ENCODE peak calls at places on chromosomes 3 and 15, in five cellular contexts. One of them, this sample, is unnamed.

GRCh38 chr3:151630938-151631417 is 102.7 kb upstream of the AADACL2 start:
- DNase-seq in GM23338: no peak
- DNase-seq in stimulated activated naive B cell treated with anti-CD40 and anti-IgM and Interleukin-4, amounts not matched to agents 10 μg/mL and 1 μg/mL and 100 μg/mL, for 72 hours: no peak
- DNase-seq in non-pigmented ciliary epithelial cell: peak
- DNase-seq in heart left ventricle: no peak
- DNase-seq in this sample: no peak

GRCh38 chr15:75620776-75621536 is 4.6 kb downstream of the SNUPN start:
- DNase-seq in non-pigmented ciliary epithelial cell: peak
- DNase-seq in GM23338: no peak
- DNase-seq in stimulated activated naive B cell treated with anti-CD40 and anti-IgM and Interleukin-4, amounts not matched to agents 10 μg/mL and 1 μg/mL and 100 μg/mL, for 72 hours: no peak
- DNase-seq in heart left ventricle: peak
- DNase-seq in this sample: no peak

GRCh38 chr15:91967935-91968605 is 114.6 kb downstream of the SLCO3A1 start:
- DNase-seq in stimulated activated naive B cell treated with anti-CD40 and anti-IgM and Interleukin-4, amounts not matched to agents 10 μg/mL and 1 μg/mL and 100 μg/mL, for 72 hours: no peak
- DNase-seq in non-pigmented ciliary epithelial cell: no peak
- DNase-seq in heart left ventricle: no peak
- DNase-seq in GM23338: no peak
- DNase-seq in this sample: no peak

GRCh38 chr3:172625404-172625803 is 85.5 kb downstream of the NCEH1 start:
- DNase-seq in heart left ventricle: no peak
- DNase-seq in stimulated activated naive B cell treated with anti-CD40 and anti-IgM and Interleukin-4, amounts not matched to agents 10 μg/mL and 1 μg/mL and 100 μg/mL, for 72 hours: no peak
- DNase-seq in GM23338: no peak
- DNase-seq in non-pigmented ciliary epithelial cell: no peak
- DNase-seq in this sample: no peak

GRCh38 chr3:11541321-11542303 is 102.1 kb downstream of the VGLL4 start:
- DNase-seq in GM23338: no peak
- DNase-seq in stimulated activated naive B cell treated with anti-CD40 and anti-IgM and Interleukin-4, amounts not matched to agents 10 μg/mL and 1 μg/mL and 100 μg/mL, for 72 hours: no peak
- DNase-seq in heart left ventricle: no peak
- DNase-seq in non-pigmented ciliary epithelial cell: no peak
- DNase-seq in this sample: no peak

GRCh38 chr3:170623524-170623923 is 37.6 kb upstream of the SLC7A14 start:
- DNase-seq in GM23338: no peak
- DNase-seq in stimulated activated naive B cell treated with anti-CD40 and anti-IgM and Interleukin-4, amounts not matched to agents 10 μg/mL and 1 μg/mL and 100 μg/mL, for 72 hours: no peak
- DNase-seq in non-pigmented ciliary epithelial cell: no peak
- DNase-seq in heart left ventricle: no peak
- DNase-seq in this sample: no peak

GRCh38 chr3:171155122-171155700 is 128.7 kb upstream of the SLC2A2 start:
- DNase-seq in heart left ventricle: no peak
- DNase-seq in stimulated activated naive B cell treated with anti-CD40 and anti-IgM and Interleukin-4, amounts not matched to agents 10 μg/mL and 1 μg/mL and 100 μg/mL, for 72 hours: no peak
- DNase-seq in non-pigmented ciliary epithelial cell: no peak
- DNase-seq in GM23338: no peak
- DNase-seq in this sample: no peak

GRCh38 chr15:29449136-29449535 is 179.5 kb upstream of the NSMCE3 start:
- DNase-seq in stimulated activated naive B cell treated with anti-CD40 and anti-IgM and Interleukin-4, amounts not matched to agents 10 μg/mL and 1 μg/mL and 100 μg/mL, for 72 hours: no peak
- DNase-seq in heart left ventricle: no peak
- DNase-seq in GM23338: peak
- DNase-seq in non-pigmented ciliary epithelial cell: no peak
- DNase-seq in this sample: no peak

GRCh38 chr3:119557874-119558264 is 1.5 kb downstream of the CD80 start:
- DNase-seq in heart left ventricle: no peak
- DNase-seq in non-pigmented ciliary epithelial cell: no peak
- DNase-seq in GM23338: no peak
- DNase-seq in stimulated activated naive B cell treated with anti-CD40 and anti-IgM and Interleukin-4, amounts not matched to agents 10 μg/mL and 1 μg/mL and 100 μg/mL, for 72 hours: no peak
- DNase-seq in this sample: no peak

This sample was measured in G401.